ENCODE peak calls at places on chromosome 1, in ten cellular contexts. B, I, D, U, P, Z, L, Q, M and T are unnamed samples.

GRCh38 chr1:6037338-6037762 is 8.3 kb upstream of the KCNAB2 start:
- DNase-seq in B (no peak), I (no peak), D (no peak), U (no peak), P (no peak), Z (no peak), L (no peak), Q (peak; percentile 30), M (no peak), T (no peak)

GRCh38 chr1:180250499-180250770 is 20.4 kb downstream of the LHX4 start:
- DNase-seq in B (no peak), I (peak; percentile 65), D (no peak), U (no peak), P (no peak), Z (no peak), L (no peak), Q (no peak), M (no peak), T (no peak)

GRCh38 chr1:240312872-240313271 is 221.2 kb downstream of the FMN2 start:
- DNase-seq in B (no peak), I (no peak), D (no peak), U (no peak), P (no peak), Z (no peak), L (no peak), Q (peak; percentile 55), M (no peak), T (no peak)

GRCh38 chr1:218377143-218377660 is 32.1 kb downstream of the TGFB2 start:
- DNase-seq in B (peak; percentile 91), I (no peak), D (no peak), U (no peak), P (no peak), Z (peak; percentile 31), L (no peak), Q (peak; percentile 55), M (no peak), T (no peak)

GRCh38 chr1:200279810-200280411 is 129.9 kb downstream of the ZNF281 start:
- DNase-seq in B (no peak), I (no peak), D (peak; percentile 66), U (no peak), P (peak; percentile 68), Z (peak; percentile 56), L (no peak), Q (no peak), M (peak; percentile 84), T (no peak)

GRCh38 chr1:97095764-97096163 is 374.2 kb downstream of the PTBP2 start:
- DNase-seq in B (no peak), I (no peak), D (no peak), U (no peak), P (no peak), Z (no peak), L (no peak), Q (no peak), M (no peak), T (no peak)

GRCh38 chr1:158819461-158820443 is 11.4 kb upstream of the MNDA start:
- DNase-seq in B (no peak), I (no peak), D (no peak), U (no peak), P (no peak), Z (peak; percentile 75), L (no peak), Q (no peak), M (no peak), T (no peak)

GRCh38 chr1:101005191-101005590 is 20.4 kb downstream of the DPH5 start:
- DNase-seq in B (no peak), I (no peak), D (no peak), U (no peak), P (no peak), Z (no peak), L (no peak), Q (no peak), M (no peak), T (no peak)

GRCh38 chr1:112502827-112503226 is 5.9 kb upstream of the WNT2B start:
- DNase-seq in B (no peak), I (no peak), D (no peak), U (no peak), P (no peak), Z (no peak), L (no peak), Q (no peak), M (no peak), T (no peak)

GRCh38 chr1:112504002-112504401 is 4.8 kb upstream of the WNT2B start:
- DNase-seq in B (no peak), I (no peak), D (no peak), U (no peak), P (no peak), Z (no peak), L (no peak), Q (no peak), M (no peak), T (no peak)

GRCh38 chr1:112504666-112505399 is 3.9 kb upstream of the WNT2B start:
- DNase-seq in B (no peak), I (no peak), D (no peak), U (no peak), P (no peak), Z (no peak), L (no peak), Q (no peak), M (no peak), T (no peak)

GRCh38 chr1:112505400-112505785 is 3.4 kb upstream of the WNT2B start:
- DNase-seq in B (no peak), I (no peak), D (no peak), U (no peak), P (no peak), Z (no peak), L (no peak), Q (no peak), M (no peak), T (no peak)

DNA sequence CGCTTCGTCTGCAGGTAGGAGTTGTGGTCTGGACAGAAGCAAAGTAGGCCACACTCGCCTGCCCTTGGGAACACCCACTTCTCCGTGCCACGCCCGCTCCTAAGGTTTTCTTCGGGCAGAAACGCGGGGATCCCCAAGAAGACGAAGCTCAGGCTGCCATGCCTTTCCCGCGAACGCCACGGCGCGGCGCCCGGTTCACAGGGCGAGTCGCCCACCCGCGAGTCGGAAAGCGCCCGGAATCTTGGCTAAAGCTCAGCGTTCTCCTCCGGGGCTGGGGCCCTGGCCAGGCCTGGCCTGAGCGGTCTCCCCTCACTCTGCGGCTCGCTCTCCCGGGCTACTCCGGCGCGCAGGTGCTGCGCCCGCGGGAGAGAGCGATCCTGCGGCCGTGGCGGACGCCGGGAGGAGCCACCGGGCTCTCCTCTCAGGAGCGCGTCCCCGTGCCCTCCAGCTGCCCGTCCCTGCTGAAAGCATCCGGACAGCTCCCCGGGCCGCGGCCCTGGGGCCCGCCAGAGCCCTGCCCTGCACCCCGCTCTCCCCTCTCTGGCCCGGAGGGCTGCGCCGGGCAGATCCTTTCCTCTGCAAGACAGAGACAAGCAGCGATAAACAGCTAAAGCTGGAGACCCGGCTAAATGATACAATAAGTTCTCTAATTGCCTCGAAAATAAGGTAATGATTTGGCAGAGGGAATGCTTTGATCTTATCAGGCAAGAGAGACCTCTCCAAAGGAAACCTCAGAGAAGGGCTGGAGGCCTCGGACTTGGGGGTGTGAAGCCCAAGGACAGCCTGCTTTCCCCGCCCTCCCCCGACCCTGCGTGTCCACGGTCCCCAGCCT is 6.7 kb upstream of the WNT2B start:
- DNase-seq in B (peak; percentile 24), I (peak; percentile 88), D (peak; percentile 79), U (peak; percentile 49), P (peak; percentile 61), Z (peak; percentile 58), L (peak; percentile 71), Q (no peak), M (peak; percentile 74), T (peak; percentile 82)
- H3K4me3 ChIP-seq in B (peak overlapping the region; percentile 56), I (peak overlapping the region; percentile 36), D (peak overlapping the region; percentile 25), U (peak overlapping the region; percentile 67), P (peak overlapping the region; percentile 58), Z (peak overlapping the region; percentile 35), L (peak overlapping the region; percentile 61), Q (peak overlapping the region; percentile 49), M (peak overlapping the region; percentile 11), T (peak overlapping the region; percentile 48)

DNA sequence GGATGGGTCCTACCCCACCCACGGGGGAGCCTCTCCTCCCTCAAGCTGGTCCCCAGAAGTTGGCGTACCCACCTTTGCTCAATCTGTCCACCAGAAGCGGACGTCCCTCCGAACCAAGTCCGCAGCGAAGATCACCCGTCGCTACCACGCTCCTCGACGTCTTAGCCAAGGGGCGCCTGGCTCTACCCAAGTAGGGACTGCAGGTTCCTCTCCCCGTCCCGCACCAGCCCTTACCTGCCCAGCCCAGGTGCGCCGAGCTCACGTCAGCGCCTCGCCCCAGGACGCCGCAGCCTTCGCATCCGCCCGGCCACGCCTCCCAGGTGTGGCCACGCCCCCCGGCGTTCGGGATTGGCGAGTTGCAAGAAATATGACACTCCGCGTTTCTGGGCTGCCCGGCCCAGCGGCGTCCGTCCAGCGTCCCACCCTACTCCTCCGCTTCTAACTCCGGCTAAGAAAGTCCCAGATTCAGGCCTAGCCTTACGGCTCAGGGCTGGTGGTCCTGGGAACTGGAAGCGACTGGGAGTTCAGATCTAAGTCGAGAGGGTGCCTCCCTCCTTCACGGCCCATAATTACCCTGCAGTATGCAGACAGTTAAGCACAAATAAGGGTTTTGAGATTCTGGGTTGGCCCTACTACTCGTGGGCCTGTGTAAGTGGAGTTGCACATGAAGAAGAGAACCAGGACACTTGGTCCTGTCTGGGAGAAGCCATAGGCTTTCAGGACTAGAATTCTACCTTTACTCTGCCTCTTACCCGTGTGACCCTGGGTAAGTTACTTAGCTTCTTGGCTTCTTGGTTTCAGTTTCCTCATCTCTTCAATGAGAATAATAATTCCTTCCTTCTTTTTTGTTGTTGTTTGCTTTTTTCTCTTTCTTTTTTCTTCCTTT is at the start of gene IRF6:
- DNase-seq in B (no peak), I (peak; percentile 95), D (peak; percentile 96), U (peak; percentile 96), P (peak; percentile 98), Z (peak; percentile 96), L (peak; percentile 90), Q (no peak), M (peak; percentile 98), T (peak; percentile 69)
- TF ChIP-seq POLR2AphosphoS5 in B (no peak), I (peak; percentile 70), D (peak; percentile 83), U (peak; percentile 80), P (peak; percentile 98), Z (peak; percentile 46), L (no peak), Q (no peak), M (peak; percentile 90), T (peak; percentile 65)

GRCh38 chr1:48493970-48494769 is 22.2 kb upstream of the SPATA6 start:
- DNase-seq in B (no peak), I (no peak), D (peak; percentile 24), U (peak; percentile 69), P (no peak), Z (no peak), L (no peak), Q (no peak), M (no peak), T (peak; percentile 67)

GRCh38 chr1:48495911-48496310 is 23.9 kb upstream of the SPATA6 start:
- DNase-seq in B (no peak), I (no peak), D (no peak), U (no peak), P (no peak), Z (no peak), L (no peak), Q (no peak), M (no peak), T (no peak)

GRCh38 chr1:48492392-48492791 is 20.4 kb upstream of the SPATA6 start:
- DNase-seq in B (no peak), I (no peak), D (peak; percentile 73), U (no peak), P (no peak), Z (no peak), L (no peak), Q (no peak), M (no peak), T (no peak)

GRCh38 chr1:48495166-48495565 is 23.2 kb upstream of the SPATA6 start:
- DNase-seq in B (no peak), I (no peak), D (no peak), U (peak; percentile 67), P (no peak), Z (no peak), L (no peak), Q (no peak), M (no peak), T (no peak)

DNA sequence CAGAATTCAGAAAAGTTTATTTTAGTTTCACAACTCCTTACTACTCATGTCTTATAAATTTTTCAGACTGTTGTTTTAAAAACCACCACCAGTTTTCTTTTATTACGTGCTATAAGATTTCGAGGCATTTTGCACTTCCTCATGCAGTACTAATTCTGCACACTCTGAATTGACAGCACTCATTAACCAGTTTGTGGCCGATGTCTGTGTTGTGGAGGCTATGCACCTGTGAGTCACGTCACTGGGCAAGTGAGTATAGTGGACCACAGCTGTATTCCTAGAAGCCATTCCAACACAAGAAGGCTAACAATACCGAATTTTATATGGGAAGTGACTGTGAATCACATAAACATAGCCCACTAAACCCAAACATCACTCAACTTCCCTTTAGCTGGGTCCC is 21.0 kb upstream of the SPATA6 start:
- DNase-seq in B (no peak), I (no peak), D (peak; percentile 15), U (no peak), P (no peak), Z (no peak), L (no peak), Q (no peak), M (no peak), T (no peak)
- H3K27ac ChIP-seq in B (no peak overlapping the region), I (no peak overlapping the region), D (no peak overlapping the region), U (peak overlapping the region; percentile 77), P (no peak overlapping the region), Z (no peak overlapping the region), L (no peak overlapping the region), Q (no peak overlapping the region), M (no peak overlapping the region), T (peak overlapping the region; percentile 62)

DNA sequence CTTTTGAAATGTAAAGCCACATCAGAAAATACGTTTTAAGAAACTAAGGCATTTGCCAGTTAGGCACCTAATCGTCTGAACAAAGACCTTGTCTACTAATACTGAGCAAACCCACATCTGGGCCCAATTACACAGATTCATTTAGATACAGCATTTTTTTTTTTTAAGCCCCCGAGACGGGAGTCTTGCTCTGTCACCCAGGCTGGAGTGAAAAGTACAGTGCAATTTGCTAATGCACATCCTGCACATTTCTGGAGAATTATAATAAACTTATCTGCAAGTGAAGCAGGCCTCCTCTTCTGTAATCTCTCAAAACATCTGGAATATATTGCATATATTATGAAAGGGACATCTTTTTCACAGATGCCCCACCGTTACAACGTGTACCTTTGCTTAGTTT is 3.3 kb downstream of the RSRP1 start:
- DNase-seq in B (no peak), I (no peak), D (no peak), U (no peak), P (no peak), Z (no peak), L (no peak), Q (peak; percentile 28), M (no peak), T (no peak)
- H3K4me3 ChIP-seq in B (no peak overlapping the region), I (no peak overlapping the region), D (no peak overlapping the region), U (no peak overlapping the region), P (no peak overlapping the region), Z (no peak overlapping the region), L (no peak overlapping the region), Q (no peak overlapping the region), M (no peak overlapping the region), T (no peak overlapping the region)